ENCODE peak calls at places on chromosomes 6 and 20, in eight cellular contexts. J is tibial artery; M is heart right ventricle; E is brain microvascular endothelial cell; P is CD8-positive, alpha-beta memory T cell; K is suprapubic skin; U is transverse colon; G is neuronal stem cell. T is an unnamed sample.
A peak's percentile ranks its signal among the peaks of the same experiment; 100 is the strongest.

GRCh38 chr20:61725966-61726365 is 339.7 kb downstream of the TAF4 start:
- DNase-seq in U (no peak), J (no peak), K (no peak), G (no peak), P (no peak), E (no peak), M (no peak), T (no peak)

GRCh38 chr6:158826819-158827501 is 7.8 kb upstream of the EZR start:
- DNase-seq in E (no peak), P (no peak), J (no peak), U (no peak), K (peak; percentile 26), G (no peak), M (no peak), T (peak; percentile 71)

GRCh38 chr6:44049989-44050871 is 77.0 kb downstream of the MRPL14 start:
- DNase-seq in G (no peak), M (no peak), J (no peak), U (peak; percentile 6), E (no peak), P (no peak), K (no peak), T (no peak)

GRCh38 chr20:43669332-43669731 is 2.4 kb downstream of the MYBL2 start:
- DNase-seq in M (no peak), G (no peak), P (no peak), K (no peak), U (no peak), J (no peak), E (peak; percentile 7), T (no peak)

GRCh38 chr20:22690616-22691179 is 106.3 kb upstream of the FOXA2 start:
- DNase-seq in K (no peak), M (no peak), U (no peak), E (no peak), G (no peak), P (no peak), J (no peak), T (no peak)

GRCh38 chr6:3628143-3628840 is 123.2 kb downstream of the PXDC1 start:
- DNase-seq in G (no peak), J (no peak), E (no peak), P (no peak), U (no peak), M (no peak), K (no peak), T (no peak)

GRCh38 chr20:43994486-43995100 is 79.9 kb downstream of the TOX2 start:
- DNase-seq in J (no peak), K (peak; percentile 45), G (no peak), E (peak; percentile 21), P (no peak), U (no peak), M (peak; percentile 29), T (no peak)

GRCh38 chr6:47701374-47701773 is 3.0 kb downstream of the ADGRF4 start:
- DNase-seq in U (no peak), G (no peak), K (no peak), M (no peak), P (no peak), E (no peak), J (no peak), T (peak; percentile 24)

GRCh38 chr20:25053207-25054132 is 4.5 kb downstream of the ACSS1 start:
- DNase-seq in J (peak; percentile 85), G (no peak), E (no peak), P (no peak), M (peak; percentile 64), U (peak; percentile 22), K (no peak), T (no peak)

GRCh38 chr20:57292611-57293010 is 26.2 kb upstream of the BMP7 start:
- DNase-seq in U (no peak), E (no peak), G (no peak), M (no peak), J (no peak), P (no peak), K (no peak), T (no peak)
- H3K27me3 ChIP-seq in U (peaks cover 9% of the 10 kb centered on the region), E (peaks cover 18% of the 10 kb centered on the region), G (no peaks in the 10 kb centered on the region), M (peaks cover 35% of the 10 kb centered on the region), J (peaks cover 56% of the 10 kb centered on the region), P (no peaks in the 10 kb centered on the region), K (peaks cover 22% of the 10 kb centered on the region), T (peaks cover 3% of the 10 kb centered on the region)

GRCh38 chr6:87851674-87852260 is 149.7 kb upstream of the AKIRIN2 start:
- DNase-seq in K (no peak), U (no peak), P (no peak), J (no peak), E (no peak), M (no peak), G (no peak), T (no peak)
- H3K27me3 ChIP-seq in K (no peaks in the 10 kb centered on the region), U (no peaks in the 10 kb centered on the region), P (no peaks in the 10 kb centered on the region), J (no peaks in the 10 kb centered on the region), E (no peaks in the 10 kb centered on the region), M (no peaks in the 10 kb centered on the region), G (no peaks in the 10 kb centered on the region), T (no peaks in the 10 kb centered on the region)

GRCh38 chr20:45269754-45270270 is 15.4 kb upstream of the SLPI start:
- DNase-seq in P (no peak), K (no peak), J (no peak), E (no peak), G (no peak), M (no peak), U (no peak), T (no peak)
- H3K27me3 ChIP-seq in P (no peaks in the 10 kb centered on the region), K (no peaks in the 10 kb centered on the region), J (peaks cover 4% of the 10 kb centered on the region), E (no peaks in the 10 kb centered on the region), G (peaks cover 7% of the 10 kb centered on the region), M (peaks cover 18% of the 10 kb centered on the region), U (peaks cover 26% of the 10 kb centered on the region), T (no peaks in the 10 kb centered on the region)

GRCh38 chr6:146032387-146032786 is 3.5 kb downstream of the GRM1 start:
- DNase-seq in J (no peak), K (no peak), G (no peak), M (no peak), P (no peak), E (no peak), U (no peak), T (no peak)
- H3K27me3 ChIP-seq in J (peaks cover 32% of the 10 kb centered on the region), K (peaks cover 33% of the 10 kb centered on the region), G (peaks cover 24% of the 10 kb centered on the region), M (peaks cover 41% of the 10 kb centered on the region), P (peaks cover 24% of the 10 kb centered on the region), E (peaks cover 10% of the 10 kb centered on the region), U (peaks cover 33% of the 10 kb centered on the region), T (no peaks in the 10 kb centered on the region)

DNA sequence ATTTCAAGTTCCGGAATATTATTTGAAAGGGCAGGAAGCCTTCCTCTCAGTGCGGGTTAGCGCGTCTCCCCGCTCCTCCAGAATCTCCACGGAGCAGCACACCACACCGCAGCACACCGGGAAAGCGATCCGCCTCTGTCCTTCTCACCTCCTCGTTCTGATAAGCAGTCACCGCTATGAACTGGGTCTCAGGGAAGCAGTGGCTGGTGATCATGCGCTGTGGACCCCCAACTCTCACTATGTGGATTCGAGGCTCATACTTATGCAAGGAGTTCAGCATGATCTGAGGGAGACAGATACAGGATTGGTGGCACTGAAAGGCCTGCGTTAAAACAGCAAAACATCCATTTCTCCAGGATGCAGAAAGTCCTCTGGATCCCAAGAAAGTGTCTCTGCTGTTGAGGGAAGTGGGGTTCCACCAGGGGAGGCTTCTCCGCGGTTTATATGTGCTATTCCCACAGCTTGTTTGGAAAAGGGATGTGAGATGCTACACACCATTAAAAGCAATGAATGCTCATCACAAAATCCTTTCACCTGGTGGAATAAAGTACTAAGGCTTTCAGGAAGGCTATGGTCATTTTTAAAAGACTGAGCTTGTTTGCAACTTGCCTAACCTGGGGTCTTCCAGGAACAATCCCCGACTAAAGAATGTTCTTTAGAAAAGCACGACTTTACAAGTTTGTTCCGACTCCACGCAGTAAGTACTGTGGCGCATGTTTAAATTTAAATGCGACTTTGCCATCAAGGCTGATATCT is 1.9 kb downstream of the TBXT start:
- DNase-seq in M (no peak), P (no peak), G (no peak), K (no peak), U (no peak), E (no peak), J (no peak), T (no peak)
- H3K27me3 ChIP-seq in M (peaks cover 93% of the 10 kb centered on the region), P (peaks cover 22% of the 10 kb centered on the region), G (peaks cover 84% of the 10 kb centered on the region), K (peaks cover 90% of the 10 kb centered on the region), U (peaks cover 81% of the 10 kb centered on the region), E (peaks cover 64% of the 10 kb centered on the region), J (peaks cover 63% of the 10 kb centered on the region), T (no peaks in the 10 kb centered on the region)

DNA sequence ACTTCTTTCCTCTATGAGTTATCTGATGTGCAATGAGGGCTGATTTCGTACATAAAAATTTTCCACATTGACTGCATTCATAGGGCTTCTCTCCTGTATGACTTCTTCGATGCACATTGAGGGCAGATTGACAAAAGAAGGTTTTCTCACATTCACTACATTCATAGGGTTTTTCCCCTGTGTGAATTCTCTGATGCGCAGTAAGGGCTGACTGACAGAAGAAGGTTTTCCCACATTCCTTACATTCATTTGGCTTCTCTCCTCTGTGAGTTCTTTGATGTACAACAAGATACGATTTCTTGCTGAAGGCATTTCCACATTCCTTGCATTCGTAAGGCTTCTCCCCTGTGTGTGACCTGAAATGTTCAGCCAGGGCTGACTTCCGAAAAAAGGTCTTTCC is 11.4 kb downstream of the ZNF334 start:
- DNase-seq in U (no peak), K (no peak), M (no peak), P (no peak), E (no peak), G (no peak), J (no peak), T (no peak)
- H3K27me3 ChIP-seq in U (peaks cover 2% of the 10 kb centered on the region), K (no peaks in the 10 kb centered on the region), M (no peaks in the 10 kb centered on the region), P (no peaks in the 10 kb centered on the region), E (no peaks in the 10 kb centered on the region), G (no peaks in the 10 kb centered on the region), J (peaks cover 5% of the 10 kb centered on the region), T (no peaks in the 10 kb centered on the region)

GRCh38 chr20:63424613-63425012 is 47.8 kb downstream of the KCNQ2 start:
- DNase-seq in J (no peak), U (no peak), K (no peak), G (no peak), E (no peak), P (no peak), M (no peak), T (no peak)

GRCh38 chr20:63428906-63429575 is 43.4 kb downstream of the KCNQ2 start:
- DNase-seq in G (no peak), J (no peak), E (no peak), P (no peak), U (no peak), K (no peak), M (no peak), T (no peak)

GRCh38 chr20:63427724-63428330 is 44.6 kb downstream of the KCNQ2 start:
- DNase-seq in E (no peak), M (no peak), P (no peak), U (no peak), G (no peak), J (no peak), K (no peak), T (no peak)

GRCh38 chr20:63425846-63426485 is 46.5 kb downstream of the KCNQ2 start:
- DNase-seq in G (no peak), E (no peak), M (no peak), K (no peak), J (no peak), U (no peak), P (no peak), T (no peak)

DNA sequence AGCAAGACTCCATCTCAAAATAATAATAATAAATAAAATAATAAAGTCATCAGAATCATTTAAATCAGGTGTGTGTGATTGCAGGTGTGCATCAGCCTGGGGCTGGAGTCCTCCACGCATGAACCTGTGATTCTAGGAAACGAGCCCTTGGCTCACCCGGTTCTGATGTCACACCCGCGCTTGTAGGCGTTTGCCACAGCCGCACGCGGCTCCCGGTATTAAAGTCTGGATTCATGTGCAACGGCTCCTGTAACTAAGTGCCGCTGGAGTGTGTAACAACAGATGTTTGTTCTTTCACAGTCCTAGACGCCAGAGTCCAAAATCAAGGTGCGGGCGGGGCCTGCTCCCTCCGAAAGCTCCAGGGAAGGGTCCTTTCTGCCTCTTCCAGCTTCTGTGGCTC is 45.2 kb downstream of the KCNQ2 start:
- DNase-seq in E (no peak), M (no peak), U (no peak), G (no peak), P (no peak), J (no peak), K (no peak), T (no peak)
- H3K27me3 ChIP-seq in E (no peaks in the 10 kb centered on the region), M (peaks cover 16% of the 10 kb centered on the region), U (peaks cover 4% of the 10 kb centered on the region), G (no peaks in the 10 kb centered on the region), P (no peaks in the 10 kb centered on the region), J (peaks cover 49% of the 10 kb centered on the region), K (peaks cover 54% of the 10 kb centered on the region), T (no peaks in the 10 kb centered on the region)